ENCODE peak calls at places on chromosomes 4 and X, in nine cellular contexts. X is ovary, M is A673, D is fibroblast of lung, P is Panc1, R is neural progenitor cell, L is stomach, U is HepG2, Q is tibial artery. G is an unnamed sample.
A peak's percentile ranks its signal among the peaks of the same experiment; 100 is the strongest.

GRCh38 chrX:80576267-80576666 is 156.0 kb downstream of the TENT5D start:
- DNase-seq in X (no peak), D (no peak), R (no peak), Q (no peak), P (no peak), M (no peak), L (no peak), U (no peak), G (no peak)

GRCh38 chr4:172287112-172287511 is 473.9 kb downstream of the GALNTL6 start:
- DNase-seq in D (no peak), M (no peak), P (no peak), R (peak; percentile 63), Q (no peak), X (no peak), L (no peak), U (no peak), G (no peak)

GRCh38 chr4:5474756-5475155 is 233.6 kb downstream of the EVC2 start:
- DNase-seq in M (no peak), D (peak; percentile 73), X (no peak), Q (peak; percentile 35), R (no peak), P (no peak), U (no peak), L (no peak), G (no peak)

GRCh38 chrX:32995427-32995826 is 215.9 kb downstream of the DMD start:
- DNase-seq in L (no peak), M (no peak), U (no peak), Q (no peak), P (no peak), R (no peak), D (no peak), X (no peak), G (no peak)

GRCh38 chr4:5887361-5888221 is 5.3 kb downstream of the CRMP1 start:
- DNase-seq in M (no peak), R (peak; percentile 81), P (no peak), D (peak; percentile 25), X (no peak), Q (no peak), L (no peak), U (no peak), G (no peak)

GRCh38 chr4:104470770-104471169 is 23.9 kb downstream of the CXXC4 start:
- DNase-seq in P (no peak), Q (no peak), R (peak; percentile 36), M (no peak), U (peak; percentile 5), D (no peak), X (no peak), L (no peak), G (no peak)

GRCh38 chrX:107894038-107894437 is 68.4 kb downstream of the MID2 start:
- DNase-seq in L (no peak), D (peak; percentile 21), R (peak; percentile 50), P (peak; percentile 25), U (peak; percentile 47), Q (no peak), M (peak; percentile 63), X (no peak), G (no peak)

GRCh38 chr4:54215379-54216072 is 13.6 kb upstream of the PDGFRA start:
- DNase-seq in X (no peak), Q (no peak), L (no peak), U (no peak), D (no peak), P (no peak), R (no peak), M (no peak), G (no peak)

GRCh38 chr4:37661643-37662221 is 24.4 kb downstream of the RELL1 start:
- DNase-seq in U (no peak), R (no peak), M (no peak), L (no peak), X (no peak), P (no peak), Q (no peak), D (peak; percentile 79), G (no peak)

GRCh38 chr4:107034091-107034698 is 1.9 kb downstream of the DKK2 start:
- DNase-seq in R (peak; percentile 84), D (peak; percentile 41), X (peak; percentile 30), U (peak; percentile 16), L (no peak), Q (no peak), M (peak; percentile 98), P (no peak), G (no peak)

GRCh38 chr4:104263100-104263499 is 231.6 kb downstream of the CXXC4 start:
- DNase-seq in Q (no peak), L (no peak), D (no peak), U (no peak), P (no peak), R (no peak), X (no peak), M (no peak), G (no peak)

GRCh38 chrX:150486011-150486410 is 82.4 kb upstream of the MTM1 start:
- DNase-seq in R (peak; percentile 72), U (peak; percentile 20), D (peak; percentile 36), P (peak; percentile 18), Q (peak; percentile 66), M (peak; percentile 65), L (peak; percentile 62), X (peak; percentile 58), G (peak; percentile 22)

GRCh38 chrX:103063191-103063845 is 653 bp downstream of the BEX1 start:
- DNase-seq in P (no peak), L (no peak), U (peak; percentile 9), Q (no peak), X (peak; percentile 15), R (peak; percentile 64), D (peak; percentile 26), M (peak; percentile 53), G (no peak)

GRCh38 chrX:43975747-43976146 is 2.6 kb upstream of the NDP start:
- DNase-seq in R (no peak), L (no peak), Q (no peak), M (no peak), X (no peak), U (no peak), P (no peak), D (no peak), G (no peak)

GRCh38 chrX:11215191-11215921 is 77.9 kb upstream of the AMELX start:
- DNase-seq in L (no peak), M (no peak), Q (no peak), R (peak; percentile 27), U (no peak), X (no peak), P (no peak), D (no peak), G (no peak)

GRCh38 chr4:2964077-2964471 is 703 bp downstream of the GRK4 start:
- DNase-seq in D (no peak), U (no peak), L (no peak), R (peak; percentile 19), M (no peak), Q (no peak), X (no peak), P (no peak), G (no peak)
- H3K4me1 ChIP-seq in D (peaks cover 4% of the 10 kb centered on the region), U (peaks cover 30% of the 10 kb centered on the region), L (peaks cover 19% of the 10 kb centered on the region), R (peaks cover 6% of the 10 kb centered on the region), M (peaks cover 7% of the 10 kb centered on the region), Q (peaks cover 3% of the 10 kb centered on the region), X (peaks cover 9% of the 10 kb centered on the region), P (peaks cover 3% of the 10 kb centered on the region), G (peaks cover 50% of the 10 kb centered on the region)

DNA sequence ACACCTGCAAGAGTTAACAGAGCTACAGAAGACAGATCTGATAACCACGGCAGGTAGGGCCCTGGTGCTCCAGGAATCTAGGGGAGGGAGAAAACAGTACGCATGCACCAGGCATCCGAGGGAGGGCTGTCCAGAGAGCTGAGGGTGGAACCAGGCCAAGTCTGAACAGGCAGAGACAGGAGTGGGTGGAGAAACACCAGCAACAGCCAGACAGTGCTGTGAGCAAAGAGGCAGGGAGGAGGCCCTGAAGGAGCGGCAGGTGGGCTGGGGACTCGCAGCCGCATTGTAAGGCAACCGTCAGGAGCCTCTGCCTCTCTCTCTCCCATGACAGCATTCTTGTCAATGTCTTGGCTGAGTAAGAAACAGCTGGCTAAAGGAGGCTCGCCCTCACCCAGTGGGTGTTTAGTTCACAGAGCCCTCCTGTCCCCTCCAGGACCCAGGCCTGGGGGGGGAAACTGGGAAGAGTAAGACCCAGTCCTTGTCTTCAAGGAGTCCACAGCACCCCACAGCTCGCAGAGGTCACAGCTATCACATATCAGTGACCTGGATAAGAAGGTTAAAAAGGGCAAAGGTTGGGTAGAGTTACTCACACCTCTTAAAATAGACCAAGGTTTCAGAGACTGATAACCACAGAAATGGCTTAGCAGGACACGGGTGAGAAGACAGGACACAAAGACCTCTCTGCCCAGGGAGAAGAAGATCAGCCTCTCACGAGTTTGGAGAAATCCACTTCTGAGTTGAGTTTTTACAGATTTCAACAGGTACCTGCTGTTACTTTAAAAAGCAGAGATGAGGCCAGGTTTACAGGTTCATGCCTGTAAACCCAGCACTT is 10.5 kb downstream of the ACSL1 start:
- DNase-seq in Q (peak; percentile 86), U (peak; percentile 74), P (no peak), X (peak; percentile 68), D (peak; percentile 81), R (peak; percentile 34), M (peak; percentile 39), L (peak; percentile 92), G (peak; percentile 80)
- H3K4me1 ChIP-seq in Q (no peaks in the 10 kb centered on the region), U (peaks cover 81% of the 10 kb centered on the region), P (peaks cover 18% of the 10 kb centered on the region), X (peaks cover 5% of the 10 kb centered on the region), D (peaks cover 4% of the 10 kb centered on the region), R (no peaks in the 10 kb centered on the region), M (no peaks in the 10 kb centered on the region), L (peaks cover 21% of the 10 kb centered on the region), G (peaks cover 94% of the 10 kb centered on the region)

DNA sequence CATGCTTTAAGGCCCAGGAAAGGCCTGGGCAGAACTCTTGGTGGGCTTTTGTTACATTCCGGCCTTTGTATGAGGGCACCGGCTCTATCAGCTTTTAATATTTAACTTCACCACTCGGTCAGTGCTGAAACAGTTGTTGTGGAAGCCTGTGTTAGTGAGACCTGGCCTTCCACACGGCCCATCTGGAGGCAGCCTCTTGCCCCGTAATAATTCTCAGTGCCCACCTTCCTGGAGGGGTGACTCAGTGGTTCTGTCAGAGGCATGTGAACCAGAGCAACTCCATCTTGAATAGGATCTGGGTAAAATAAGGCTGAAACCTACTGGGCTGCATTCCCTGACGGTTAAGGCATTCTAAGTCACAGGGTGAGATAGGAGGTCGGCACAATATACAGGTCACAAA is 162.0 kb upstream of the STS start:
- DNase-seq in X (no peak), M (no peak), U (peak; percentile 3), R (no peak), P (no peak), L (no peak), Q (no peak), D (no peak), G (no peak)
- H3K4me1 ChIP-seq in X (no peaks in the 10 kb centered on the region), M (no peaks in the 10 kb centered on the region), U (peaks cover 25% of the 10 kb centered on the region), R (no peaks in the 10 kb centered on the region), P (no peaks in the 10 kb centered on the region), L (no peaks in the 10 kb centered on the region), Q (no peaks in the 10 kb centered on the region), D (no peaks in the 10 kb centered on the region), G (no peaks in the 10 kb centered on the region)

DNA sequence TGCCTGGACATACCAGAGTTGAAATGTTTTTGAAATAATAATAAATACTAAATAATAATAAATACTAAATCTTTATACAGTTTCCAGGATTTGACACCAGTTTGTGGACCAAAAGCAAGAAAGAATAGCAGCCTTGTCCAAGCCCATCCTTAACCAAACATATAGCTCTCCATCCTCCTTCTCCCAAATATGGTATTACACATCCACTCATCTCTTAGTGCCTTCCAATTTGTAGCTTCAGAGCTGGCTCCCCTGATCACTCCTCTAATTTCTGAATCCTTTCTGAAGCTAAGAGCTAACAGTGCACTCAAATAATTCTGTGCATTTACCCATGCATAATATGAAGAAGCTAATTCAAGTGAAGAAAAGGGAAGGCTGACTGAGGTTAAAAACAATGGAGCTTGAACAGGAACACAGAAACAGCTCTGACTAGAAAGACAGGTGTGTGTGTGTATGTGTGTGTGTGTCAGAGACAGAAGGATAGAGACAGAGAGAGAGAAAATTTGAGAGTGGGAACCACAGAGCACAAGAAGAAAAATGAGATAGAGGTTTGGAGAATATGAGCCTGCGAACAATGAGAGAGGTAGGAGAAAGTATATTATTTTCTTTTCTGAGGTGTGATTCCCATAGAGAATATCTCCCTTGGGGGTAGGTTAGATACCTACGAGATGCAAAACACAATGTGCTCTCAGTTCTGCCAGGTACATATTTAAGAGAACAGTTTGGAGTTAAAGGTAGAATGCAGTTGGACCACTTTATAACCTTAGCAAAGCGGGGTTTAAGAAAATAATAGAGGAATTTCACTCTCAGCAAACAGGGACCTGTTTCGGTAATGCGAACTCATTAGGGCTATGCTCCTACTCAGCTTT is 123.5 kb downstream of the CAMK2D start:
- DNase-seq in P (no peak), D (peak; percentile 11), L (no peak), Q (no peak), M (no peak), R (peak; percentile 27), X (no peak), U (no peak), G (no peak)
- H3K4me1 ChIP-seq in P (peaks cover 50% of the 10 kb centered on the region), D (peaks cover 21% of the 10 kb centered on the region), L (peaks cover 66% of the 10 kb centered on the region), Q (no peaks in the 10 kb centered on the region), M (no peaks in the 10 kb centered on the region), R (peaks cover 9% of the 10 kb centered on the region), X (peaks cover 9% of the 10 kb centered on the region), U (peaks cover 88% of the 10 kb centered on the region), G (peaks cover 98% of the 10 kb centered on the region)

G was measured in left ventricle myocardium inferior.